ENCODE peak calls at places on chromosome 13, in nine cellular contexts. One of them, this sample, is unnamed.

GRCh38 chr13:77184455-77184854 is 142.4 kb downstream of the MYCBP2 start:
- DNase-seq in activated naive CD4-positive, alpha-beta T cell treated with anti-CD3 and anti-CD28 coated beads, Interleukin-2, amount 50 U/mL, for 72 hours: peak; percentile 50
- DNase-seq in fibroblast of pulmonary artery: peak; percentile 11
- DNase-seq in BJ: no peak
- DNase-seq in nucleus accumbens: no peak
- DNase-seq in AG04450: no peak
- DNase-seq in non-pigmented ciliary epithelial cell: no peak
- DNase-seq in H54: no peak
- DNase-seq in stimulated activated CD4-positive, alpha-beta T cell treated with anti-CD3 and anti-CD28 coated beads, TNF-alpha, amount 100 ng/mL, for 4 hours: no peak
- DNase-seq in this sample: no peak

GRCh38 chr13:19591864-19592263 is 30.5 kb upstream of the TPTE2 start:
- DNase-seq in activated naive CD4-positive, alpha-beta T cell treated with anti-CD3 and anti-CD28 coated beads, Interleukin-2, amount 50 U/mL, for 72 hours: no peak
- DNase-seq in fibroblast of pulmonary artery: no peak
- DNase-seq in BJ: no peak
- DNase-seq in nucleus accumbens: no peak
- DNase-seq in AG04450: no peak
- DNase-seq in non-pigmented ciliary epithelial cell: no peak
- DNase-seq in H54: no peak
- DNase-seq in stimulated activated CD4-positive, alpha-beta T cell treated with anti-CD3 and anti-CD28 coated beads, TNF-alpha, amount 100 ng/mL, for 4 hours: no peak
- DNase-seq in this sample: no peak

GRCh38 chr13:30119476-30119875 is 187.9 kb downstream of the KATNAL1 start:
- DNase-seq in activated naive CD4-positive, alpha-beta T cell treated with anti-CD3 and anti-CD28 coated beads, Interleukin-2, amount 50 U/mL, for 72 hours: peak; percentile 33
- DNase-seq in fibroblast of pulmonary artery: peak; percentile 64
- DNase-seq in BJ: peak; percentile 95
- DNase-seq in nucleus accumbens: no peak
- DNase-seq in AG04450: no peak
- DNase-seq in non-pigmented ciliary epithelial cell: no peak
- DNase-seq in H54: peak; percentile 19
- DNase-seq in stimulated activated CD4-positive, alpha-beta T cell treated with anti-CD3 and anti-CD28 coated beads, TNF-alpha, amount 100 ng/mL, for 4 hours: no peak
- DNase-seq in this sample: no peak

GRCh38 chr13:48251616-48252081 is 18.6 kb downstream of the ITM2B start:
- DNase-seq in activated naive CD4-positive, alpha-beta T cell treated with anti-CD3 and anti-CD28 coated beads, Interleukin-2, amount 50 U/mL, for 72 hours: no peak
- DNase-seq in fibroblast of pulmonary artery: peak; percentile 73
- DNase-seq in BJ: no peak
- DNase-seq in nucleus accumbens: no peak
- DNase-seq in AG04450: peak; percentile 48
- DNase-seq in non-pigmented ciliary epithelial cell: no peak
- DNase-seq in H54: no peak
- DNase-seq in stimulated activated CD4-positive, alpha-beta T cell treated with anti-CD3 and anti-CD28 coated beads, TNF-alpha, amount 100 ng/mL, for 4 hours: no peak
- DNase-seq in this sample: no peak

GRCh38 chr13:24183741-24184182 is 23.2 kb downstream of the SPATA13 start:
- DNase-seq in activated naive CD4-positive, alpha-beta T cell treated with anti-CD3 and anti-CD28 coated beads, Interleukin-2, amount 50 U/mL, for 72 hours: no peak
- DNase-seq in fibroblast of pulmonary artery: no peak
- DNase-seq in BJ: no peak
- DNase-seq in nucleus accumbens: no peak
- DNase-seq in AG04450: no peak
- DNase-seq in non-pigmented ciliary epithelial cell: no peak
- DNase-seq in H54: no peak
- DNase-seq in stimulated activated CD4-positive, alpha-beta T cell treated with anti-CD3 and anti-CD28 coated beads, TNF-alpha, amount 100 ng/mL, for 4 hours: no peak
- DNase-seq in this sample: no peak

GRCh38 chr13:112924365-112924764 is 44.6 kb upstream of the MCF2L start:
- DNase-seq in activated naive CD4-positive, alpha-beta T cell treated with anti-CD3 and anti-CD28 coated beads, Interleukin-2, amount 50 U/mL, for 72 hours: no peak
- DNase-seq in fibroblast of pulmonary artery: no peak
- DNase-seq in BJ: no peak
- DNase-seq in nucleus accumbens: no peak
- DNase-seq in AG04450: no peak
- DNase-seq in non-pigmented ciliary epithelial cell: no peak
- DNase-seq in H54: no peak
- DNase-seq in stimulated activated CD4-positive, alpha-beta T cell treated with anti-CD3 and anti-CD28 coated beads, TNF-alpha, amount 100 ng/mL, for 4 hours: no peak
- DNase-seq in this sample: no peak

GRCh38 chr13:40096357-40096911 is 441.0 kb downstream of the COG6 start:
- DNase-seq in activated naive CD4-positive, alpha-beta T cell treated with anti-CD3 and anti-CD28 coated beads, Interleukin-2, amount 50 U/mL, for 72 hours: peak; percentile 27
- DNase-seq in fibroblast of pulmonary artery: no peak
- DNase-seq in BJ: no peak
- DNase-seq in nucleus accumbens: no peak
- DNase-seq in AG04450: no peak
- DNase-seq in non-pigmented ciliary epithelial cell: no peak
- DNase-seq in H54: no peak
- DNase-seq in stimulated activated CD4-positive, alpha-beta T cell treated with anti-CD3 and anti-CD28 coated beads, TNF-alpha, amount 100 ng/mL, for 4 hours: no peak
- DNase-seq in this sample: peak; percentile 55

GRCh38 chr13:52644108-52644507 is 1.9 kb downstream of the HNRNPA1L2 start:
- DNase-seq in activated naive CD4-positive, alpha-beta T cell treated with anti-CD3 and anti-CD28 coated beads, Interleukin-2, amount 50 U/mL, for 72 hours: no peak
- DNase-seq in fibroblast of pulmonary artery: no peak
- DNase-seq in BJ: no peak
- DNase-seq in nucleus accumbens: no peak
- DNase-seq in AG04450: no peak
- DNase-seq in non-pigmented ciliary epithelial cell: no peak
- DNase-seq in H54: no peak
- DNase-seq in stimulated activated CD4-positive, alpha-beta T cell treated with anti-CD3 and anti-CD28 coated beads, TNF-alpha, amount 100 ng/mL, for 4 hours: no peak
- DNase-seq in this sample: no peak

GRCh38 chr13:56459291-56459690 is 681.4 kb upstream of the PRR20A start:
- DNase-seq in activated naive CD4-positive, alpha-beta T cell treated with anti-CD3 and anti-CD28 coated beads, Interleukin-2, amount 50 U/mL, for 72 hours: no peak
- DNase-seq in fibroblast of pulmonary artery: no peak
- DNase-seq in BJ: no peak
- DNase-seq in nucleus accumbens: no peak
- DNase-seq in AG04450: no peak
- DNase-seq in non-pigmented ciliary epithelial cell: no peak
- DNase-seq in H54: no peak
- DNase-seq in stimulated activated CD4-positive, alpha-beta T cell treated with anti-CD3 and anti-CD28 coated beads, TNF-alpha, amount 100 ng/mL, for 4 hours: no peak
- DNase-seq in this sample: no peak

This sample was measured in activated CD4-positive, alpha-beta T cell treated with anti-CD3 and anti-CD28 coated beads, Interleukin-2, amount 50 U/mL, for 24 hours.